ENCODE peak calls at places on chromosomes 11 and 22, in five cellular contexts. P is uterus; A is activated CD8-positive, alpha-beta T cell treated with anti-CD3 and anti-CD28 coated beads, Interleukin-2, amount 10 ng/mL, durations not matched to agents 7 days and 5 days; K is activated T-helper 1 cell treated with Interleukin-2 at 50 U/mL for 16 hours; L is ACHN. O is an unnamed sample.
A peak's percentile ranks its signal among the peaks of the same experiment; 100 is the strongest.

GRCh38 chr11:93740802-93741093 is 547 bp downstream of the TAF1D start:
- DNase-seq in P (peak; percentile 33), A (peak; percentile 72), K (peak; percentile 35), L (peak; percentile 60), O (peak; percentile 67)

GRCh38 chr22:29626497-29627195 is 23.2 kb downstream of the NF2 start:
- DNase-seq in P (no peak), A (no peak), K (no peak), L (no peak), O (no peak)

GRCh38 chr11:7262672-7263071 is 11.0 kb downstream of the SYT9 start:
- DNase-seq in P (no peak), A (no peak), K (no peak), L (no peak), O (no peak)

GRCh38 chr11:61567286-61568061 is 13.4 kb downstream of the SYT7 start:
- DNase-seq in P (peak; percentile 58), A (peak; percentile 88), K (peak; percentile 38), L (peak; percentile 80), O (peak; percentile 80)

GRCh38 chr11:45671246-45672171 is 6.1 kb upstream of the CHST1 start:
- DNase-seq in P (no peak), A (no peak), K (no peak), L (no peak), O (no peak)

GRCh38 chr11:73197348-73197747 is 20.7 kb upstream of the P2RY2 start:
- DNase-seq in P (no peak), A (no peak), K (no peak), L (no peak), O (no peak)

GRCh38 chr11:112162761-112163669 is 879 bp downstream of the IL18 start:
- DNase-seq in P (no peak), A (no peak), K (no peak), L (no peak), O (no peak)

GRCh38 chr11:69343401-69344321 is 49.7 kb downstream of the MYEOV start:
- DNase-seq in P (no peak), A (peak; percentile 16), K (no peak), L (no peak), O (peak; percentile 11)

GRCh38 chr11:86456075-86456939 is 81.6 kb downstream of the CCDC81 start:
- DNase-seq in P (peak; percentile 92), A (peak; percentile 87), K (peak; percentile 30), L (peak; percentile 80), O (peak; percentile 79)

GRCh38 chr11:46026616-46027293 is 94.5 kb downstream of the PHF21A start:
- DNase-seq in P (no peak), A (no peak), K (no peak), L (peak; percentile 30), O (no peak)

GRCh38 chr22:28815101-28815500 is 14.7 kb upstream of the XBP1 start:
- DNase-seq in P (no peak), A (no peak), K (no peak), L (no peak), O (no peak)

GRCh38 chr11:64742940-64743590 is 877 bp downstream of the RASGRP2 start:
- DNase-seq in P (peak; percentile 78), A (peak; percentile 78), K (peak; percentile 73), L (peak; percentile 55), O (peak; percentile 79)

GRCh38 chr22:41305646-41306045 is 4.3 kb downstream of the ZC3H7B start:
- DNase-seq in P (peak; percentile 66), A (no peak), K (no peak), L (peak; percentile 85), O (no peak)